ENCODE peak calls at places on chromosomes 2 and 18, in eight cellular contexts. C is ovary, H is A549, V is suprapubic skin, K is tibial nerve, T is H1, A is SK-N-SH, F is sigmoid colon. N is an unnamed sample.

GRCh38 chr18:47882641-47883040 is 47.8 kb downstream of the SMAD2 start:
- DNase-seq in C (no peak), H (no peak), V (no peak), K (no peak), T (no peak), A (no peak), F (no peak), N (no peak)

GRCh38 chr2:28175028-28175427 is 217.6 kb upstream of the FOSL2 start:
- DNase-seq in C (no peak), H (no peak), V (no peak), K (no peak), T (no peak), A (no peak), F (no peak), N (no peak)

GRCh38 chr2:239299218-239299939 is 101.4 kb downstream of the HDAC4 start:
- DNase-seq in C (peak; percentile 28), H (no peak), V (peak; percentile 41), K (no peak), T (no peak), A (no peak), F (peak; percentile 64), N (no peak)

GRCh38 chr18:24544141-24544498 is 83.7 kb downstream of the HRH4 start:
- DNase-seq in C (no peak), H (peak; percentile 11), V (no peak), K (no peak), T (no peak), A (peak; percentile 39), F (no peak), N (no peak)

GRCh38 chr2:27723372-27724144 is 48.0 kb upstream of the MRPL33 start:
- DNase-seq in C (peak; percentile 75), H (peak; percentile 83), V (no peak), K (peak; percentile 57), T (no peak), A (peak; percentile 85), F (peak; percentile 88), N (peak; percentile 79)

GRCh38 chr2:127145255-127145899 is 38.4 kb upstream of the BIN1 start:
- DNase-seq in C (no peak), H (no peak), V (no peak), K (no peak), T (no peak), A (no peak), F (no peak), N (no peak)

GRCh38 chr18:57901819-57902600 is 98.9 kb upstream of the ATP8B1 start:
- DNase-seq in C (no peak), H (peak; percentile 80), V (no peak), K (no peak), T (no peak), A (no peak), F (no peak), N (peak; percentile 66)

GRCh38 chr2:127106998-127107621 is at the start of gene BIN1:
- DNase-seq in C (peak; percentile 90), H (peak; percentile 93), V (peak; percentile 80), K (peak; percentile 79), T (peak; percentile 70), A (peak; percentile 92), F (peak; percentile 92), N (peak; percentile 89)

GRCh38 chr2:9655441-9656269 is 24.9 kb upstream of the YWHAQ start:
- DNase-seq in C (no peak), H (no peak), V (no peak), K (no peak), T (no peak), A (no peak), F (no peak), N (no peak)

GRCh38 chr2:202015035-202015345 is 18.7 kb upstream of the FZD7 start:
- DNase-seq in C (no peak), H (no peak), V (no peak), K (no peak), T (no peak), A (no peak), F (no peak), N (no peak)

GRCh38 chr2:197163755-197164753 is 146.5 kb downstream of the ANKRD44 start:
- DNase-seq in C (peak; percentile 55), H (no peak), V (no peak), K (no peak), T (peak; percentile 13), A (no peak), F (no peak), N (no peak)

GRCh38 chr18:50162486-50163304 is 32.3 kb downstream of the MYO5B start:
- DNase-seq in C (no peak), H (no peak), V (no peak), K (no peak), T (no peak), A (no peak), F (no peak), N (no peak)

GRCh38 chr2:171347591-171348032 is 86.2 kb downstream of the METTL8 start:
- DNase-seq in C (no peak), H (no peak), V (no peak), K (no peak), T (no peak), A (no peak), F (no peak), N (no peak)

GRCh38 chr2:96737831-96738230 is 2.0 kb downstream of the LMAN2L start:
- DNase-seq in C (no peak), H (no peak), V (no peak), K (no peak), T (no peak), A (no peak), F (no peak), N (no peak)

GRCh38 chr2:227623225-227623624 is 5.9 kb downstream of the SCYGR4 start:
- DNase-seq in C (no peak), H (no peak), V (no peak), K (no peak), T (no peak), A (no peak), F (no peak), N (no peak)

GRCh38 chr2:37365669-37366068 is 21.2 kb downstream of the QPCT start:
- DNase-seq in C (no peak), H (no peak), V (no peak), K (no peak), T (no peak), A (no peak), F (no peak), N (no peak)

GRCh38 chr2:174846941-174847938 is 83.0 kb upstream of the CHRNA1 start:
- DNase-seq in C (no peak), H (no peak), V (no peak), K (no peak), T (no peak), A (peak; percentile 41), F (no peak), N (no peak)

GRCh38 chr2:127082974-127083373 is 24.0 kb downstream of the BIN1 start:
- DNase-seq in C (no peak), H (no peak), V (no peak), K (no peak), T (no peak), A (no peak), F (no peak), N (no peak)

GRCh38 chr18:69330345-69330744 is 70.3 kb upstream of the DOK6 start:
- DNase-seq in C (no peak), H (no peak), V (no peak), K (no peak), T (no peak), A (no peak), F (no peak), N (no peak)
- TF ChIP-seq CTCF in C (no peak), H (no peak), V (no peak), K (no peak), T (no peak), A (no peak), F (no peak), N (no peak)

GRCh38 chr18:31061945-31062344 is 19.4 kb upstream of the DSC3 start:
- DNase-seq in C (no peak), H (no peak), V (no peak), K (no peak), T (no peak), A (no peak), F (no peak), N (no peak)

GRCh38 chr18:31066267-31066666 is 23.7 kb upstream of the DSC3 start:
- DNase-seq in C (no peak), H (no peak), V (no peak), K (no peak), T (no peak), A (no peak), F (no peak), N (no peak)

GRCh38 chr18:31064130-31064529 is 21.6 kb upstream of the DSC3 start:
- DNase-seq in C (no peak), H (no peak), V (no peak), K (no peak), T (no peak), A (no peak), F (no peak), N (no peak)

GRCh38 chr18:31070206-31070605 is 27.7 kb upstream of the DSC3 start:
- DNase-seq in C (no peak), H (no peak), V (no peak), K (no peak), T (no peak), A (no peak), F (no peak), N (no peak)

DNA sequence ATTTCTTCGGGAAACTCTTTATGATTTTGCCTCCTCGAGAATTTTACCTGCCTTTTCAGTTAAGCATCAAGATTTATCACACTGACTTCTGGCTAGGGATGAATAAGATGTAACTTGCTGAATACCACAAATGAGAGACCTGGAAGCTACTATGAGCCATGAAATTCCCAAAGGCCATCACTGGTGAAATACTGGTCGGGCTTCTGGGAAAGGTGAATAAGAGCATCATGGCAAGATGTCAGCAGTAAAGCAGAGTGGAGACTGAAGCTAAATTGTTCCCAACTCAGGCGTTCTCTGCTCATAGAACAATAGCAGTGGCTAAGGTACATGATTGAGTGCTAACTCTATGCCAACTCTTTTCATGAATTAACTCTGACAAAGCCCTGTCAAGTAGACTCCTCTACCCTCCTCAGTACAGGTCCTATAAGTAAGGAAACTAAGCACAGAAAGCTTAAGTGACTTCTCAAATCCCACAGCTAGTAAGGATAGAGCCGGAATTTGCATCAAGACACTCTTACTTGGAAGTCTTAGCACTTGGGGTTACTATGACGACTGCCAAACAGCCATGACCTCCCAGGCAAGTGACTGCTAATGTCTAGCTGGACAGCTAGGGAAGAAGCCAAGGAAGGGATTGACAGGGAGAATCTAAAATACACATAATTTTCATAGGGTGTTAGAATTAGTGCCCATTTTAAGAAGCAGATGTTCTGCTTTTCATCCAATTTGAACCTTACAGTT is 22.7 kb upstream of the DSC3 start:
- DNase-seq in C (no peak), H (no peak), V (no peak), K (no peak), T (no peak), A (no peak), F (no peak), N (no peak)
- TF ChIP-seq EP300 in C (no peak), H (no peak), V (no peak), K (no peak), T (no peak), A (no peak), F (no peak), N (no peak)

GRCh38 chr2:31413876-31414550 is 529 bp downstream of the XDH start:
- DNase-seq in C (no peak), H (no peak), V (no peak), K (no peak), T (no peak), A (peak; percentile 27), F (no peak), N (no peak)
- TF ChIP-seq CTCF in C (no peak), H (peak; percentile 58), V (no peak), K (no peak), T (peak; percentile 24), A (peak; percentile 56), F (no peak), N (no peak)

DNA sequence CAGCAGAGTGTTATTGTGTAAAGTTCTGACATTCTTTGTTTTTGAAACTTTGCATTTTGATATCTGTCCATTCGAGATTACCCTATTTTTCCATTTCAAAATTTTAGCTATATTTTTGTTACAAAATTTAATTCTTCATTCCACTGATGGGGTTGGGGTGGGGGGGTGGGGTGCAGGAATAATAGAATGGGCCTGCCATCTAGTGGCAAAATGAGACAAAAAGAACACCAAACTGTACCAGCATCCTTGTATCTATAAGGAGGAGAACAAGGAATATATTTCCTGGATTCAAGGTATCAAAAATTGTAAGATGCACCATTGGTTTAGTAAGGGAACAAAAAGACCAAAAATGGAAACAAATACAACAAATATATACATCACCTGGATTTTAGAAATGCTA is 27.9 kb upstream of the TTR start:
- DNase-seq in C (no peak), H (no peak), V (no peak), K (no peak), T (no peak), A (peak; percentile 15), F (no peak), N (no peak)
- TF ChIP-seq EP300 in C (no peak), H (no peak), V (no peak), K (no peak), T (no peak), A (no peak), F (no peak), N (no peak)

N was measured in stomach.